ENCODE peak calls at places on chromosome 13, in four cellular contexts. Z is cardiac muscle cell, N is pancreas, M is breast epithelium. W is an unnamed sample.

GRCh38 chr13:27117158-27117557 is 54.5 kb downstream of the USP12 start:
- DNase-seq in N (no peak), Z (no peak), M (no peak), W (no peak)

GRCh38 chr13:101397742-101398141 is 18.6 kb downstream of the NALCN start:
- DNase-seq in Z (no peak), M (no peak), N (no peak), W (no peak)

GRCh38 chr13:53254495-53254894 is 225.9 kb downstream of the OLFM4 start:
- DNase-seq in M (no peak), Z (peak; percentile 0), N (no peak), W (no peak)

GRCh38 chr13:97286317-97287046 is 64.3 kb downstream of the MBNL2 start:
- DNase-seq in Z (no peak), N (no peak), M (no peak), W (no peak)

GRCh38 chr13:93473441-93474270 is 247.0 kb downstream of the GPC6 start:
- DNase-seq in Z (peak; percentile 25), N (no peak), M (no peak), W (no peak)

GRCh38 chr13:95920485-95920884 is 132.7 kb downstream of the UGGT2 start:
- DNase-seq in N (no peak), M (no peak), Z (no peak), W (no peak)

GRCh38 chr13:37074703-37075102 is 15.2 kb upstream of the SUPT20H start:
- DNase-seq in Z (peak; percentile 65), M (no peak), N (no peak), W (no peak)

GRCh38 chr13:110869805-110870706 is 44.8 kb downstream of the ANKRD10 start:
- DNase-seq in N (peak; percentile 93), Z (peak; percentile 99), M (peak; percentile 90), W (peak; percentile 96)

GRCh38 chr13:40132249-40132648 is 476.8 kb downstream of the COG6 start:
- DNase-seq in M (no peak), Z (no peak), N (no peak), W (no peak)

GRCh38 chr13:55661505-55661904 is 1479.2 kb upstream of the PRR20A start:
- DNase-seq in M (no peak), Z (no peak), N (no peak), W (no peak)

GRCh38 chr13:104043184-104043583 is 977.0 kb upstream of the SLC10A2 start:
- DNase-seq in N (no peak), M (no peak), Z (no peak), W (no peak)

GRCh38 chr13:107157272-107157671 is 589.3 kb upstream of the ARGLU1 start:
- DNase-seq in Z (no peak), N (no peak), M (no peak), W (no peak)

GRCh38 chr13:46739447-46740125 is 57.4 kb downstream of the ESD start:
- DNase-seq in Z (no peak), M (no peak), N (no peak), W (no peak)

GRCh38 chr13:78247362-78247761 is 328.7 kb upstream of the EDNRB start:
- DNase-seq in N (no peak), M (no peak), Z (no peak), W (no peak)

GRCh38 chr13:50365300-50365682 is 350.0 kb downstream of the KCNRG start:
- DNase-seq in Z (peak; percentile 39), N (no peak), M (no peak), W (no peak)

GRCh38 chr13:110853235-110853721 is 61.6 kb downstream of the ANKRD10 start:
- DNase-seq in Z (peak; percentile 22), N (no peak), M (no peak), W (no peak)

GRCh38 chr13:23921451-23921888 is 24.2 kb upstream of the C1QTNF9B start:
- DNase-seq in N (no peak), Z (peak; percentile 77), M (no peak), W (no peak)

GRCh38 chr13:73224708-73225107 is 165.9 kb downstream of the KLF5 start:
- DNase-seq in N (no peak), M (no peak), Z (peak; percentile 41), W (no peak)

GRCh38 chr13:106143930-106144709 is 391.3 kb downstream of the EFNB2 start:
- DNase-seq in N (peak; percentile 50), M (no peak), Z (no peak), W (no peak)

GRCh38 chr13:98303858-98304257 is 126.8 kb upstream of the RNF113B start:
- DNase-seq in Z (no peak), M (no peak), N (no peak), W (no peak)

GRCh38 chr13:41060723-41061074 is 610 bp upstream of the WBP4 start:
- DNase-seq in N (peak; percentile 79), Z (peak; percentile 90), M (peak; percentile 76), W (peak; percentile 92)

GRCh38 chr13:39597828-39598227 is 5.2 kb downstream of the LHFPL6 start:
- DNase-seq in Z (peak; percentile 46), N (no peak), M (no peak), W (no peak)

GRCh38 chr13:40186041-40186440 is 480.4 kb downstream of the FOXO1 start:
- DNase-seq in Z (no peak), N (no peak), M (no peak), W (no peak)

GRCh38 chr13:31674056-31674455 is 65.3 kb upstream of the RXFP2 start:
- DNase-seq in N (no peak), Z (peak; percentile 66), M (no peak), W (no peak)

GRCh38 chr13:29429496-29429895 is 166.0 kb downstream of the SLC7A1 start:
- DNase-seq in M (no peak), N (no peak), Z (peak; percentile 24), W (no peak)

GRCh38 chr13:63024458-63024857 is 1608.8 kb upstream of the PCDH20 start:
- DNase-seq in Z (no peak), M (no peak), N (no peak), W (no peak)

GRCh38 chr13:107778094-107778493 is 437.2 kb downstream of the LIG4 start:
- DNase-seq in N (no peak), M (no peak), Z (no peak), W (no peak)

GRCh38 chr13:50075619-50076097 is 60.4 kb downstream of the KCNRG start:
- DNase-seq in M (no peak), N (no peak), Z (no peak), W (no peak)

GRCh38 chr13:93476175-93476574 is 249.6 kb downstream of the GPC6 start:
- DNase-seq in N (no peak), M (no peak), Z (peak; percentile 71), W (no peak)

GRCh38 chr13:96075953-96076543 is 13.9 kb upstream of the HS6ST3 start:
- DNase-seq in N (no peak), Z (peak; percentile 48), M (no peak), W (no peak)

GRCh38 chr13:31896427-31896826 is 135.1 kb upstream of the FRY start:
- DNase-seq in M (no peak), N (no peak), Z (peak; percentile 76), W (no peak)

GRCh38 chr13:47545206-47545605 is 455.9 kb downstream of the SUCLA2 start:
- DNase-seq in N (no peak), M (peak; percentile 21), Z (peak; percentile 19), W (no peak)

GRCh38 chr13:36986462-36987240 is 12.5 kb downstream of the ALG5 start:
- DNase-seq in M (no peak), Z (peak; percentile 5), N (no peak), W (no peak)

GRCh38 chr13:109301276-109301675 is 485.1 kb downstream of the IRS2 start:
- DNase-seq in Z (no peak), N (no peak), M (no peak), W (no peak)

GRCh38 chr13:92621985-92622384 is 604.6 kb upstream of the GPC6 start:
- DNase-seq in N (no peak), M (no peak), Z (no peak), W (no peak)

GRCh38 chr13:111183959-111184684 is 69.0 kb downstream of the ARHGEF7 start:
- DNase-seq in Z (peak; percentile 22), N (no peak), M (no peak), W (peak; percentile 63)

GRCh38 chr13:28856284-28856683 is 36.1 kb downstream of the MTUS2 start:
- DNase-seq in N (no peak), Z (no peak), M (no peak), W (no peak)

GRCh38 chr13:46553886-46554855 is 1.2 kb downstream of the LRCH1 start:
- DNase-seq in M (peak; percentile 63), N (peak; percentile 59), Z (peak; percentile 90), W (peak; percentile 91)

DNA sequence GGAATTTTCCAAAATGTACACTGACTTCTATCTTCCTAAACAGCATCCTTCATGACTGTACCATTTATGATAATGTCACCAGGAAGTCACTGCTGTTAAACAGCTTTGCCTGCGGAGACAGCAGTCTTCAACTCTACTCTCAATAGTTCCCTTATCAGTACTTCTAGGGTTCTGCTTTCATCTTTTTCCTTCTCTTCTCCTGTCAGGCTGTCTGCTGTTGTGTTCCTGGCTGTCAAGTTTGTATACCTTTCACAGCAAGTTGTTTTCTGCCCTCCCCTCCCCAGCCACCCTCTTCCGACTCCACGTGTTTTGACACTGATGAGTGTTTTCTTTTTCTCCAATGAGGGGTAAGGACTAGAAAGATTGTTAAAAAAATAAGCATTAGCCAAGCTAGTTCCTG is 2.2 kb downstream of the UPF3A start:
- DNase-seq in M (no peak), Z (no peak), N (no peak), W (no peak)
- H3K4me3 ChIP-seq in M (no peak overlapping the region), Z (no peak overlapping the region), N (no peak overlapping the region), W (no peak overlapping the region)

GRCh38 chr13:25771641-25772478 is 280.0 kb downstream of the SHISA2 start:
- DNase-seq in Z (no peak), M (no peak), N (no peak), W (no peak)

GRCh38 chr13:25775275-25775674 is 276.5 kb downstream of the SHISA2 start:
- DNase-seq in N (no peak), Z (no peak), M (no peak), W (no peak)

GRCh38 chr13:25768726-25769270 is 283.0 kb downstream of the SHISA2 start:
- DNase-seq in M (no peak), Z (peak; percentile 54), N (no peak), W (no peak)

GRCh38 chr13:25770601-25771000 is 281.2 kb downstream of the SHISA2 start:
- DNase-seq in M (no peak), N (no peak), Z (no peak), W (no peak)

GRCh38 chr13:25771208-25771607 is 280.6 kb downstream of the SHISA2 start:
- DNase-seq in Z (no peak), M (no peak), N (no peak), W (no peak)
- H3K27ac ChIP-seq in Z (no peak overlapping the region), M (no peak overlapping the region), N (no peak overlapping the region), W (no peak overlapping the region)

GRCh38 chr13:33228645-33229445 is 56.7 kb downstream of the STARD13 start:
- DNase-seq in M (no peak), Z (peak; percentile 67), N (no peak), W (no peak)
- H3K4me3 ChIP-seq in M (no peak overlapping the region), Z (no peak overlapping the region), N (no peak overlapping the region), W (no peak overlapping the region)

DNA sequence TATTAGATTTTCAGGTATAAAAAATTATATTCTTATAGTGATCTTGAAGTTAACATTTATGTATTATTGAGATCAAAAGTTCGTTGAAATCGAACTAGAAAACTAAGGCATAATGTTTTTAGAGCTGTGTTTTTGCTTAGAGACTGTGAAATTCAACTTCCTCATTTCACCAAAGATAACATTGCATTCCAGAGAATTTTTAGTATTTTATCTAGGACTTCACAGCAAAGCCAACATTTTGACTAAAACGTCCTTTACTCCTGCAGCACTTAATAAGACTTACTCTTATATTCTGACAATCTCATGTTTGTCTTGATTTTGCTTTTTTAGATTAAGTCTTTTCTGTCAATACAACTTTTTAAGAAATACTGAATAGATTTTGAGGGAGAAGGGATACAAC is 4.8 kb downstream of the KCTD4 start:
- DNase-seq in M (no peak), Z (peak; percentile 47), N (no peak), W (no peak)
- H3K27ac ChIP-seq in M (no peak overlapping the region), Z (no peak overlapping the region), N (no peak overlapping the region), W (no peak overlapping the region)

W was measured in aorta.